ENCODE peak calls at places on chromosomes 6 and 20, in eight cellular contexts. One of them, this sample, is unnamed.

GRCh38 chr20:11018668-11019170 is 344.9 kb upstream of the JAG1 start:
- DNase-seq in endothelial cell: no peak
- DNase-seq in heart right ventricle: peak
- DNase-seq in mesendoderm: peak
- DNase-seq in KG1: no peak
- DNase-seq in DMS79 treated with DMSO at 0.1 percent for 48 hours: no peak
- DNase-seq in stimulated activated CD4-positive, alpha-beta T cell treated with anti-CD3 and anti-CD28 coated beads, Interleukin-12 subunit alpha, Interleukin-12 subunit beta, amount 100 ng/mL, for 4 hours: no peak
- DNase-seq in GM12892: no peak
- DNase-seq in this sample: no peak

GRCh38 chr20:1830240-1830639 is 65.0 kb upstream of the SIRPA start:
- DNase-seq in endothelial cell: no peak
- DNase-seq in heart right ventricle: peak
- DNase-seq in mesendoderm: peak
- DNase-seq in KG1: no peak
- DNase-seq in DMS79 treated with DMSO at 0.1 percent for 48 hours: no peak
- DNase-seq in stimulated activated CD4-positive, alpha-beta T cell treated with anti-CD3 and anti-CD28 coated beads, Interleukin-12 subunit alpha, Interleukin-12 subunit beta, amount 100 ng/mL, for 4 hours: no peak
- DNase-seq in GM12892: no peak
- DNase-seq in this sample: no peak

GRCh38 chr20:25040438-25040831 is 17.5 kb downstream of the ACSS1 start:
- DNase-seq in endothelial cell: no peak
- DNase-seq in heart right ventricle: no peak
- DNase-seq in mesendoderm: no peak
- DNase-seq in KG1: no peak
- DNase-seq in DMS79 treated with DMSO at 0.1 percent for 48 hours: peak
- DNase-seq in stimulated activated CD4-positive, alpha-beta T cell treated with anti-CD3 and anti-CD28 coated beads, Interleukin-12 subunit alpha, Interleukin-12 subunit beta, amount 100 ng/mL, for 4 hours: no peak
- DNase-seq in GM12892: no peak
- DNase-seq in this sample: peak

GRCh38 chr20:55740076-55740475 is 265.2 kb downstream of the CBLN4 start:
- DNase-seq in endothelial cell: no peak
- DNase-seq in heart right ventricle: no peak
- DNase-seq in mesendoderm: no peak
- DNase-seq in KG1: no peak
- DNase-seq in DMS79 treated with DMSO at 0.1 percent for 48 hours: no peak
- DNase-seq in stimulated activated CD4-positive, alpha-beta T cell treated with anti-CD3 and anti-CD28 coated beads, Interleukin-12 subunit alpha, Interleukin-12 subunit beta, amount 100 ng/mL, for 4 hours: no peak
- DNase-seq in GM12892: no peak
- DNase-seq in this sample: no peak

GRCh38 chr6:82017773-82018172 is 229.8 kb downstream of the IBTK start:
- DNase-seq in endothelial cell: no peak
- DNase-seq in heart right ventricle: no peak
- DNase-seq in mesendoderm: no peak
- DNase-seq in KG1: no peak
- DNase-seq in DMS79 treated with DMSO at 0.1 percent for 48 hours: no peak
- DNase-seq in stimulated activated CD4-positive, alpha-beta T cell treated with anti-CD3 and anti-CD28 coated beads, Interleukin-12 subunit alpha, Interleukin-12 subunit beta, amount 100 ng/mL, for 4 hours: no peak
- DNase-seq in GM12892: no peak
- DNase-seq in this sample: no peak

GRCh38 chr6:96716221-96716620 is 121.1 kb downstream of the GPR63 start:
- DNase-seq in endothelial cell: no peak
- DNase-seq in heart right ventricle: no peak
- DNase-seq in mesendoderm: peak
- DNase-seq in KG1: no peak
- DNase-seq in DMS79 treated with DMSO at 0.1 percent for 48 hours: no peak
- DNase-seq in stimulated activated CD4-positive, alpha-beta T cell treated with anti-CD3 and anti-CD28 coated beads, Interleukin-12 subunit alpha, Interleukin-12 subunit beta, amount 100 ng/mL, for 4 hours: no peak
- DNase-seq in GM12892: no peak
- DNase-seq in this sample: peak

GRCh38 chr6:1856381-1856780 is 246.7 kb downstream of the FOXC1 start:
- DNase-seq in endothelial cell: no peak
- DNase-seq in heart right ventricle: no peak
- DNase-seq in mesendoderm: no peak
- DNase-seq in KG1: no peak
- DNase-seq in DMS79 treated with DMSO at 0.1 percent for 48 hours: peak
- DNase-seq in stimulated activated CD4-positive, alpha-beta T cell treated with anti-CD3 and anti-CD28 coated beads, Interleukin-12 subunit alpha, Interleukin-12 subunit beta, amount 100 ng/mL, for 4 hours: no peak
- DNase-seq in GM12892: peak
- DNase-seq in this sample: no peak

GRCh38 chr6:16691328-16691727 is 69.9 kb downstream of the ATXN1 start:
- DNase-seq in endothelial cell: no peak
- DNase-seq in heart right ventricle: no peak
- DNase-seq in mesendoderm: no peak
- DNase-seq in KG1: no peak
- DNase-seq in DMS79 treated with DMSO at 0.1 percent for 48 hours: no peak
- DNase-seq in stimulated activated CD4-positive, alpha-beta T cell treated with anti-CD3 and anti-CD28 coated beads, Interleukin-12 subunit alpha, Interleukin-12 subunit beta, amount 100 ng/mL, for 4 hours: no peak
- DNase-seq in GM12892: no peak
- DNase-seq in this sample: no peak

GRCh38 chr20:38073307-38074010 is 39.9 kb downstream of the RPRD1B start:
- DNase-seq in endothelial cell: peak
- DNase-seq in heart right ventricle: peak
- DNase-seq in mesendoderm: peak
- DNase-seq in KG1: no peak
- DNase-seq in DMS79 treated with DMSO at 0.1 percent for 48 hours: peak
- DNase-seq in stimulated activated CD4-positive, alpha-beta T cell treated with anti-CD3 and anti-CD28 coated beads, Interleukin-12 subunit alpha, Interleukin-12 subunit beta, amount 100 ng/mL, for 4 hours: no peak
- DNase-seq in GM12892: no peak
- DNase-seq in this sample: peak

GRCh38 chr20:20038586-20038985 is 13.7 kb downstream of the CRNKL1 start:
- DNase-seq in endothelial cell: no peak
- DNase-seq in heart right ventricle: no peak
- DNase-seq in mesendoderm: no peak
- DNase-seq in KG1: no peak
- DNase-seq in DMS79 treated with DMSO at 0.1 percent for 48 hours: no peak
- DNase-seq in stimulated activated CD4-positive, alpha-beta T cell treated with anti-CD3 and anti-CD28 coated beads, Interleukin-12 subunit alpha, Interleukin-12 subunit beta, amount 100 ng/mL, for 4 hours: no peak
- DNase-seq in GM12892: no peak
- DNase-seq in this sample: no peak

GRCh38 chr6:45500924-45501816 is 123.4 kb upstream of the SUPT3H start:
- DNase-seq in endothelial cell: no peak
- DNase-seq in heart right ventricle: no peak
- DNase-seq in mesendoderm: peak
- DNase-seq in KG1: no peak
- DNase-seq in DMS79 treated with DMSO at 0.1 percent for 48 hours: no peak
- DNase-seq in stimulated activated CD4-positive, alpha-beta T cell treated with anti-CD3 and anti-CD28 coated beads, Interleukin-12 subunit alpha, Interleukin-12 subunit beta, amount 100 ng/mL, for 4 hours: no peak
- DNase-seq in GM12892: no peak
- DNase-seq in this sample: peak

GRCh38 chr20:20843982-20844381 is 131.5 kb upstream of the RALGAPA2 start:
- DNase-seq in endothelial cell: no peak
- DNase-seq in heart right ventricle: no peak
- DNase-seq in mesendoderm: no peak
- DNase-seq in KG1: no peak
- DNase-seq in DMS79 treated with DMSO at 0.1 percent for 48 hours: no peak
- DNase-seq in stimulated activated CD4-positive, alpha-beta T cell treated with anti-CD3 and anti-CD28 coated beads, Interleukin-12 subunit alpha, Interleukin-12 subunit beta, amount 100 ng/mL, for 4 hours: no peak
- DNase-seq in GM12892: no peak
- DNase-seq in this sample: peak

GRCh38 chr6:166466178-166467122 is 83.7 kb upstream of the MPC1 start:
- DNase-seq in endothelial cell: no peak
- DNase-seq in heart right ventricle: no peak
- DNase-seq in mesendoderm: no peak
- DNase-seq in KG1: no peak
- DNase-seq in DMS79 treated with DMSO at 0.1 percent for 48 hours: no peak
- DNase-seq in stimulated activated CD4-positive, alpha-beta T cell treated with anti-CD3 and anti-CD28 coated beads, Interleukin-12 subunit alpha, Interleukin-12 subunit beta, amount 100 ng/mL, for 4 hours: no peak
- DNase-seq in GM12892: no peak
- DNase-seq in this sample: no peak

GRCh38 chr6:133208183-133208755 is 32.9 kb upstream of the EYA4 start:
- DNase-seq in endothelial cell: no peak
- DNase-seq in heart right ventricle: no peak
- DNase-seq in mesendoderm: no peak
- DNase-seq in KG1: no peak
- DNase-seq in DMS79 treated with DMSO at 0.1 percent for 48 hours: no peak
- DNase-seq in stimulated activated CD4-positive, alpha-beta T cell treated with anti-CD3 and anti-CD28 coated beads, Interleukin-12 subunit alpha, Interleukin-12 subunit beta, amount 100 ng/mL, for 4 hours: no peak
- DNase-seq in GM12892: no peak
- DNase-seq in this sample: no peak

GRCh38 chr6:136607204-136607931 is 57.1 kb upstream of the MAP7 start:
- DNase-seq in endothelial cell: no peak
- DNase-seq in heart right ventricle: no peak
- DNase-seq in mesendoderm: no peak
- DNase-seq in KG1: no peak
- DNase-seq in DMS79 treated with DMSO at 0.1 percent for 48 hours: no peak
- DNase-seq in stimulated activated CD4-positive, alpha-beta T cell treated with anti-CD3 and anti-CD28 coated beads, Interleukin-12 subunit alpha, Interleukin-12 subunit beta, amount 100 ng/mL, for 4 hours: no peak
- DNase-seq in GM12892: no peak
- DNase-seq in this sample: no peak

GRCh38 chr6:17289491-17290106 is 8.4 kb downstream of the RBM24 start:
- DNase-seq in endothelial cell: no peak
- DNase-seq in heart right ventricle: peak
- DNase-seq in mesendoderm: no peak
- DNase-seq in KG1: no peak
- DNase-seq in DMS79 treated with DMSO at 0.1 percent for 48 hours: no peak
- DNase-seq in stimulated activated CD4-positive, alpha-beta T cell treated with anti-CD3 and anti-CD28 coated beads, Interleukin-12 subunit alpha, Interleukin-12 subunit beta, amount 100 ng/mL, for 4 hours: no peak
- DNase-seq in GM12892: no peak
- DNase-seq in this sample: no peak